ENCODE peak calls at places on chromosomes 12 and 14, in six cellular contexts. One of them, this sample, is unnamed.

GRCh38 chr14:99236386-99237133 is 35.4 kb downstream of the BCL11B start:
- DNase-seq in activated CD4-positive, alpha-beta T cell treated with anti-CD3 and anti-CD28 coated beads for 48 hours: no peak
- DNase-seq in AG08396: no peak
- DNase-seq in T-helper 1 cell: no peak
- DNase-seq in fibroblast of the aortic adventitia: no peak
- DNase-seq in AG04450: no peak
- DNase-seq in this sample: no peak

GRCh38 chr12:14366211-14366762 is 805 bp downstream of the ATF7IP start:
- DNase-seq in AG04450: no peak
- DNase-seq in fibroblast of the aortic adventitia: no peak
- DNase-seq in AG08396: no peak
- DNase-seq in T-helper 1 cell: no peak
- DNase-seq in activated CD4-positive, alpha-beta T cell treated with anti-CD3 and anti-CD28 coated beads for 48 hours: no peak
- DNase-seq in this sample: no peak

GRCh38 chr14:81269100-81269978 is 48.6 kb upstream of the GTF2A1 start:
- DNase-seq in fibroblast of the aortic adventitia: peak
- DNase-seq in activated CD4-positive, alpha-beta T cell treated with anti-CD3 and anti-CD28 coated beads for 48 hours: no peak
- DNase-seq in AG08396: peak
- DNase-seq in AG04450: peak
- DNase-seq in T-helper 1 cell: no peak
- DNase-seq in this sample: peak

GRCh38 chr14:61566537-61567225 is 128.6 kb upstream of the HIF1A start:
- DNase-seq in activated CD4-positive, alpha-beta T cell treated with anti-CD3 and anti-CD28 coated beads for 48 hours: no peak
- DNase-seq in AG04450: no peak
- DNase-seq in T-helper 1 cell: no peak
- DNase-seq in AG08396: peak
- DNase-seq in fibroblast of the aortic adventitia: peak
- DNase-seq in this sample: no peak

GRCh38 chr14:68396411-68396930 is 396.4 kb downstream of the ZFP36L1 start:
- DNase-seq in T-helper 1 cell: no peak
- DNase-seq in AG04450: no peak
- DNase-seq in AG08396: no peak
- DNase-seq in activated CD4-positive, alpha-beta T cell treated with anti-CD3 and anti-CD28 coated beads for 48 hours: no peak
- DNase-seq in fibroblast of the aortic adventitia: peak
- DNase-seq in this sample: no peak

GRCh38 chr12:6178981-6179761 is 21.0 kb upstream of the CD9 start:
- DNase-seq in AG04450: no peak
- DNase-seq in fibroblast of the aortic adventitia: no peak
- DNase-seq in T-helper 1 cell: no peak
- DNase-seq in activated CD4-positive, alpha-beta T cell treated with anti-CD3 and anti-CD28 coated beads for 48 hours: no peak
- DNase-seq in AG08396: no peak
- DNase-seq in this sample: peak

GRCh38 chr14:57641776-57642175 is 148.1 kb upstream of the CCDC198 start:
- DNase-seq in activated CD4-positive, alpha-beta T cell treated with anti-CD3 and anti-CD28 coated beads for 48 hours: no peak
- DNase-seq in T-helper 1 cell: no peak
- DNase-seq in AG04450: no peak
- DNase-seq in AG08396: no peak
- DNase-seq in fibroblast of the aortic adventitia: no peak
- DNase-seq in this sample: no peak

GRCh38 chr12:38887770-38888169 is 17.6 kb downstream of the CPNE8 start:
- DNase-seq in T-helper 1 cell: no peak
- DNase-seq in AG04450: no peak
- DNase-seq in activated CD4-positive, alpha-beta T cell treated with anti-CD3 and anti-CD28 coated beads for 48 hours: no peak
- DNase-seq in AG08396: no peak
- DNase-seq in fibroblast of the aortic adventitia: no peak
- DNase-seq in this sample: no peak

GRCh38 chr12:115354007-115354452 is 670.1 kb upstream of the TBX3 start:
- DNase-seq in AG08396: peak
- DNase-seq in T-helper 1 cell: no peak
- DNase-seq in activated CD4-positive, alpha-beta T cell treated with anti-CD3 and anti-CD28 coated beads for 48 hours: peak
- DNase-seq in fibroblast of the aortic adventitia: peak
- DNase-seq in AG04450: peak
- DNase-seq in this sample: peak

GRCh38 chr12:123237646-123238329 is 4.6 kb downstream of the MTRFR start:
- DNase-seq in T-helper 1 cell: peak
- DNase-seq in fibroblast of the aortic adventitia: peak
- DNase-seq in AG04450: peak
- DNase-seq in activated CD4-positive, alpha-beta T cell treated with anti-CD3 and anti-CD28 coated beads for 48 hours: peak
- DNase-seq in AG08396: peak
- DNase-seq in this sample: peak

GRCh38 chr14:60350366-60350720 is 101.3 kb downstream of the PPM1A start:
- DNase-seq in activated CD4-positive, alpha-beta T cell treated with anti-CD3 and anti-CD28 coated beads for 48 hours: no peak
- DNase-seq in T-helper 1 cell: no peak
- DNase-seq in AG04450: no peak
- DNase-seq in fibroblast of the aortic adventitia: peak
- DNase-seq in AG08396: no peak
- DNase-seq in this sample: no peak

GRCh38 chr14:54881761-54882401 is 20.7 kb downstream of the GCH1 start:
- DNase-seq in fibroblast of the aortic adventitia: peak
- DNase-seq in AG04450: no peak
- DNase-seq in activated CD4-positive, alpha-beta T cell treated with anti-CD3 and anti-CD28 coated beads for 48 hours: peak
- DNase-seq in AG08396: peak
- DNase-seq in T-helper 1 cell: no peak
- DNase-seq in this sample: no peak

GRCh38 chr14:66143387-66144112 is 342.6 kb upstream of the CCDC196 start:
- DNase-seq in activated CD4-positive, alpha-beta T cell treated with anti-CD3 and anti-CD28 coated beads for 48 hours: no peak
- DNase-seq in fibroblast of the aortic adventitia: no peak
- DNase-seq in T-helper 1 cell: no peak
- DNase-seq in AG08396: no peak
- DNase-seq in AG04450: no peak
- DNase-seq in this sample: no peak

GRCh38 chr12:124617615-124618014 is 50.2 kb upstream of the NCOR2 start:
- DNase-seq in T-helper 1 cell: no peak
- DNase-seq in AG08396: no peak
- DNase-seq in AG04450: no peak
- DNase-seq in activated CD4-positive, alpha-beta T cell treated with anti-CD3 and anti-CD28 coated beads for 48 hours: no peak
- DNase-seq in fibroblast of the aortic adventitia: no peak
- DNase-seq in this sample: no peak

GRCh38 chr12:42426733-42427132 is 100.8 kb downstream of the PPHLN1 start:
- DNase-seq in AG04450: no peak
- DNase-seq in AG08396: no peak
- DNase-seq in T-helper 1 cell: no peak
- DNase-seq in activated CD4-positive, alpha-beta T cell treated with anti-CD3 and anti-CD28 coated beads for 48 hours: peak
- DNase-seq in fibroblast of the aortic adventitia: peak
- DNase-seq in this sample: no peak

GRCh38 chr12:107929436-107929835 is 154.9 kb downstream of the ASCL4 start:
- DNase-seq in AG04450: no peak
- DNase-seq in fibroblast of the aortic adventitia: peak
- DNase-seq in activated CD4-positive, alpha-beta T cell treated with anti-CD3 and anti-CD28 coated beads for 48 hours: no peak
- DNase-seq in AG08396: peak
- DNase-seq in T-helper 1 cell: no peak
- DNase-seq in this sample: no peak

GRCh38 chr12:7101694-7102131 is 7.3 kb downstream of the C1RL start:
- DNase-seq in fibroblast of the aortic adventitia: no peak
- DNase-seq in T-helper 1 cell: no peak
- DNase-seq in activated CD4-positive, alpha-beta T cell treated with anti-CD3 and anti-CD28 coated beads for 48 hours: no peak
- DNase-seq in AG04450: no peak
- DNase-seq in AG08396: no peak
- DNase-seq in this sample: no peak

GRCh38 chr12:20339060-20339459 is 29.3 kb upstream of the PDE3A start:
- DNase-seq in activated CD4-positive, alpha-beta T cell treated with anti-CD3 and anti-CD28 coated beads for 48 hours: no peak
- DNase-seq in AG08396: no peak
- DNase-seq in fibroblast of the aortic adventitia: no peak
- DNase-seq in T-helper 1 cell: no peak
- DNase-seq in AG04450: no peak
- DNase-seq in this sample: no peak

GRCh38 chr14:35400707-35401421 is 3.7 kb downstream of the NFKBIA start:
- DNase-seq in AG08396: no peak
- DNase-seq in fibroblast of the aortic adventitia: peak
- DNase-seq in T-helper 1 cell: peak
- DNase-seq in activated CD4-positive, alpha-beta T cell treated with anti-CD3 and anti-CD28 coated beads for 48 hours: peak
- DNase-seq in AG04450: no peak
- DNase-seq in this sample: no peak

GRCh38 chr14:55540847-55541773 is 38.9 kb upstream of the KTN1 start:
- DNase-seq in T-helper 1 cell: no peak
- DNase-seq in fibroblast of the aortic adventitia: peak
- DNase-seq in AG08396: no peak
- DNase-seq in activated CD4-positive, alpha-beta T cell treated with anti-CD3 and anti-CD28 coated beads for 48 hours: no peak
- DNase-seq in AG04450: no peak
- DNase-seq in this sample: no peak

GRCh38 chr12:47798481-47798948 is 21.2 kb downstream of the HDAC7 start:
- DNase-seq in fibroblast of the aortic adventitia: no peak
- DNase-seq in AG04450: no peak
- DNase-seq in T-helper 1 cell: no peak
- DNase-seq in AG08396: no peak
- DNase-seq in activated CD4-positive, alpha-beta T cell treated with anti-CD3 and anti-CD28 coated beads for 48 hours: no peak
- DNase-seq in this sample: no peak

GRCh38 chr12:63846249-63846967 is 1.9 kb downstream of the SRGAP1 start:
- DNase-seq in activated CD4-positive, alpha-beta T cell treated with anti-CD3 and anti-CD28 coated beads for 48 hours: no peak
- DNase-seq in AG04450: no peak
- DNase-seq in fibroblast of the aortic adventitia: no peak
- DNase-seq in AG08396: no peak
- DNase-seq in T-helper 1 cell: no peak
- DNase-seq in this sample: no peak

GRCh38 chr14:61126083-61126962 is 145.3 kb downstream of the SLC38A6 start:
- DNase-seq in fibroblast of the aortic adventitia: no peak
- DNase-seq in activated CD4-positive, alpha-beta T cell treated with anti-CD3 and anti-CD28 coated beads for 48 hours: no peak
- DNase-seq in T-helper 1 cell: no peak
- DNase-seq in AG08396: no peak
- DNase-seq in AG04450: no peak
- DNase-seq in this sample: no peak

GRCh38 chr12:100908501-100908900 is 113.9 kb downstream of the ANO4 start:
- DNase-seq in AG04450: peak
- DNase-seq in AG08396: peak
- DNase-seq in activated CD4-positive, alpha-beta T cell treated with anti-CD3 and anti-CD28 coated beads for 48 hours: no peak
- DNase-seq in fibroblast of the aortic adventitia: peak
- DNase-seq in T-helper 1 cell: no peak
- DNase-seq in this sample: no peak

GRCh38 chr12:25926536-25926935 is 31.9 kb upstream of the RASSF8 start:
- DNase-seq in activated CD4-positive, alpha-beta T cell treated with anti-CD3 and anti-CD28 coated beads for 48 hours: no peak
- DNase-seq in T-helper 1 cell: no peak
- DNase-seq in AG08396: no peak
- DNase-seq in AG04450: no peak
- DNase-seq in fibroblast of the aortic adventitia: no peak
- DNase-seq in this sample: no peak

This sample was measured in hepatic stellate cell.